ENCODE peak calls at places on chromosomes 12 and 14, in seven cellular contexts. P, U, M, X, I, V and C are unnamed samples.
A peak's percentile ranks its signal among the peaks of the same experiment; 100 is the strongest.

GRCh38 chr14:88168498-88169165 is 154.4 kb downstream of the KCNK10 start:
- DNase-seq in P (peak; percentile 57), V (no peak), I (peak; percentile 45), X (no peak), M (peak; percentile 66), U (peak; percentile 63), C (peak; percentile 61)

GRCh38 chr12:50505945-50506344 is 1.2 kb downstream of the DIP2B start:
- DNase-seq in I (peak; percentile 34), M (peak; percentile 56), X (no peak), U (peak; percentile 35), P (no peak), V (no peak), C (peak; percentile 34)

GRCh38 chr14:104141621-104142091 is 3.3 kb downstream of the KIF26A start:
- DNase-seq in M (no peak), V (no peak), I (no peak), P (no peak), U (no peak), X (peak; percentile 10), C (no peak)

GRCh38 chr14:32567543-32568384 is 238.7 kb downstream of the AKAP6 start:
- DNase-seq in M (no peak), U (peak; percentile 31), I (peak; percentile 57), V (no peak), X (no peak), P (no peak), C (no peak)

GRCh38 chr12:116276433-116277216 is 868 bp downstream of the MED13L start:
- DNase-seq in V (no peak), P (peak; percentile 77), I (peak; percentile 79), U (peak; percentile 67), X (peak; percentile 69), M (peak; percentile 82), C (peak; percentile 63)

GRCh38 chr14:68982581-68982980 is 3.5 kb upstream of the ACTN1 start:
- DNase-seq in U (peak; percentile 55), M (no peak), P (no peak), I (peak; percentile 50), V (no peak), X (no peak), C (no peak)

GRCh38 chr12:53097207-53097563 is 282 bp upstream of the IGFBP6 start:
- DNase-seq in I (peak; percentile 10), M (no peak), V (no peak), P (no peak), X (no peak), U (peak; percentile 37), C (no peak)

GRCh38 chr14:93731753-93732152 is 56.5 kb downstream of the PRIMA1 start:
- DNase-seq in V (no peak), M (no peak), P (no peak), U (no peak), I (no peak), X (no peak), C (no peak)

GRCh38 chr14:91403069-91403600 is 14.5 kb downstream of the CCDC88C start:
- DNase-seq in P (no peak), U (no peak), I (no peak), X (no peak), V (no peak), M (no peak), C (no peak)

GRCh38 chr12:91109148-91109564 is 2.1 kb downstream of the LUM start:
- DNase-seq in X (peak; percentile 75), P (peak; percentile 78), I (peak; percentile 84), M (peak; percentile 29), V (peak; percentile 27), U (peak; percentile 77), C (peak; percentile 13)

GRCh38 chr14:64444984-64445845 is 20.1 kb upstream of the AKAP5 start:
- DNase-seq in U (peak; percentile 87), V (no peak), I (peak; percentile 96), P (no peak), X (no peak), M (peak; percentile 78), C (peak; percentile 85)

GRCh38 chr12:57934804-57935203 is 6.6 kb upstream of the ATP23 start:
- DNase-seq in I (no peak), U (no peak), X (no peak), M (no peak), V (no peak), P (no peak), C (no peak)

GRCh38 chr14:50937325-50937724 is 7.0 kb downstream of the PYGL start:
- DNase-seq in U (peak; percentile 65), V (no peak), I (peak; percentile 76), P (no peak), M (no peak), X (no peak), C (no peak)

GRCh38 chr12:26460361-26460760 is 265.0 kb downstream of the SSPN start:
- DNase-seq in P (no peak), U (no peak), I (no peak), V (no peak), M (no peak), X (no peak), C (no peak)

GRCh38 chr12:92553389-92553788 is 149.4 kb upstream of the PLEKHG7 start:
- DNase-seq in P (peak; percentile 42), U (peak; percentile 35), I (no peak), V (no peak), X (peak; percentile 53), M (no peak), C (no peak)

GRCh38 chr12:44253338-44253856 is 417.5 kb downstream of the TMEM117 start:
- DNase-seq in U (no peak), V (no peak), P (no peak), I (no peak), M (no peak), X (no peak), C (no peak)

GRCh38 chr12:132396657-132397056 is 67.3 kb upstream of the GALNT9 start:
- DNase-seq in P (no peak), V (no peak), X (no peak), M (no peak), I (no peak), U (no peak), C (no peak)

GRCh38 chr14:100683578-100683977 is 43.1 kb upstream of the DLK1 start:
- DNase-seq in I (no peak), P (no peak), X (no peak), M (no peak), V (no peak), U (no peak), C (no peak)

GRCh38 chr12:131786331-131786730 is 41.9 kb upstream of the MMP17 start:
- DNase-seq in U (no peak), I (no peak), M (no peak), V (no peak), X (no peak), P (no peak), C (no peak)

GRCh38 chr14:47300801-47301200 is 374.6 kb downstream of the MDGA2 start:
- DNase-seq in I (peak; percentile 45), P (no peak), V (no peak), U (peak; percentile 1), M (no peak), X (no peak), C (no peak)

GRCh38 chr12:124653169-124653931 is 85.9 kb upstream of the NCOR2 start:
- DNase-seq in P (no peak), I (peak; percentile 43), U (no peak), M (no peak), X (no peak), V (no peak), C (no peak)

GRCh38 chr14:47259796-47260195 is 415.6 kb downstream of the MDGA2 start:
- DNase-seq in I (no peak), X (no peak), M (no peak), U (no peak), V (no peak), P (no peak), C (no peak)

GRCh38 chr12:114163766-114164165 is 197.6 kb upstream of the RBM19 start:
- DNase-seq in U (peak; percentile 72), P (no peak), V (peak; percentile 48), M (no peak), I (peak; percentile 13), X (no peak), C (no peak)

GRCh38 chr14:36151335-36151734 is 25.2 kb downstream of the PTCSC3 start:
- DNase-seq in U (no peak), M (no peak), I (no peak), V (no peak), P (no peak), X (no peak), C (no peak)

GRCh38 chr12:15910864-15911696 is at the start of gene DERA:
- DNase-seq in M (peak; percentile 73), P (peak; percentile 87), U (peak; percentile 69), X (peak; percentile 87), V (peak; percentile 28), I (peak; percentile 71), C (peak; percentile 74)

GRCh38 chr14:33740531-33740930 is 210.3 kb downstream of the EGLN3 start:
- DNase-seq in U (no peak), I (peak; percentile 31), P (no peak), M (no peak), X (no peak), V (no peak), C (no peak)

GRCh38 chr12:57657744-57658143 is 24.7 kb upstream of the B4GALNT1 start:
- DNase-seq in I (peak; percentile 68), V (no peak), P (peak; percentile 55), M (no peak), U (peak; percentile 69), X (no peak), C (no peak)

DNA sequence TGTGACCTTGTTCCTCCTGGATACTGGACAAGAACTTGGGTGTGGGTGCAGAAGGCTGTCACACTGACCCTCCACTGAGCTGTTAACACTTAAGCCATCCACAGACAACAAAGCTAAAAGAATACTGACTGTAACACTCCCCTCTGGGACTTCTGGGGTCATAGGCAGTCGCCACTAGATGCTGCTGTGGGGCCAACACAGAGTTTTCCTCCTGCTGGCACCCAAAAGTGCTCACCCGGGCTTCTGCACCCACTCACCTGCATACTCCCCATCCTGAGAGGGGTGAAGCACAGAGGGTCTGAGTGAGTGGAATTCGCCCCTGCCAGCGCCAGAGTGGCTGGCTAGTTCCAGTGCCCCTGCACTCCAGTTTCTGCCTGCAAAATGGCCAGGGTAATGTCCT is 422.4 kb upstream of the LMO3 start:
- DNase-seq in M (no peak), I (no peak), P (no peak), X (no peak), U (no peak), V (no peak), C (no peak)
- TF ChIP-seq CTCF in M (no peak), I (no peak), P (no peak), X (no peak), U (no peak), V (no peak), C (no peak)

GRCh38 chr12:123150804-123151678 is at the start of gene PITPNM2:
- DNase-seq in I (peak; percentile 59), X (peak; percentile 74), M (peak; percentile 84), U (peak; percentile 55), P (peak; percentile 67), V (no peak), C (peak; percentile 85)
- TF ChIP-seq CTCF in I (no peak), X (no peak), M (no peak), U (no peak), P (no peak), V (no peak), C (peak; percentile 51)

GRCh38 chr14:106094654-106095189 is 568.3 kb downstream of the TMEM121 start:
- DNase-seq in M (peak; percentile 55), V (no peak), I (no peak), P (peak; percentile 27), U (no peak), X (no peak), C (peak; percentile 6)
- TF ChIP-seq CTCF in M (peak; percentile 61), V (peak; percentile 47), I (no peak), P (no peak), U (no peak), X (peak; percentile 29), C (peak; percentile 81)

DNA sequence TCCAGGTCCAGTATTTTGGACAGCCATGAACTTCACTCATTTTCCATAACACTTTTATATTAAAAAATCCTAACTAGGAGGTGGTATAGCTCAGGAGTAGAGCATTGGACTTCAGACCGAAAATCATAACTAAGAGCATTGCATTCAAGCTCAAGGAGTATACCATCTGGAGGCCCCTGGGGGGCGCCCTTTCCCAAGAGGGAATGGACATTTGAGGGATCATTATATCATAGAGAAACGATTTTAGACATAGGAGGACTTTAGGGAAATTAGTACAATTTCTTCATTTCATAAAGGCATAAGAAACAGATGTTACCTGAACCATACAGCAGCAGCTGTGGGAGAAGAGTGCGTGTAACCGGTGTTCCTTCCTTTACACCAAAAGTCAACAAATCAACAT is 5.2 kb upstream of the ATG14 start:
- DNase-seq in I (peak; percentile 21), P (no peak), X (no peak), V (peak; percentile 53), U (peak; percentile 22), M (no peak), C (no peak)
- TF ChIP-seq CTCF in I (peak; percentile 62), P (no peak), X (peak; percentile 41), V (peak; percentile 93), U (peak; percentile 45), M (no peak), C (peak; percentile 43)